ENCODE peak calls at places on chromosomes 7 and 10, in eight cellular contexts. X is HCT116, U is HL-60, G is breast epithelium, M is transverse colon, B is GM23338, V is sigmoid colon, P is stomach. L is an unnamed sample.
A peak's percentile ranks its signal among the peaks of the same experiment; 100 is the strongest.

GRCh38 chr10:97196213-97197029 is 10.7 kb upstream of the SLIT1 start:
- DNase-seq in X (peak; percentile 45), U (peak; percentile 62), G (peak; percentile 54), M (peak; percentile 57), B (peak; percentile 98), V (peak; percentile 69), P (peak; percentile 47), L (peak; percentile 31)

GRCh38 chr7:131329176-131329570 is 1.5 kb downstream of the MKLN1 start:
- DNase-seq in X (no peak), U (no peak), G (no peak), M (no peak), B (no peak), V (no peak), P (peak; percentile 40), L (no peak)

GRCh38 chr10:1064172-1064571 is 8.0 kb downstream of the WDR37 start:
- DNase-seq in X (no peak), U (no peak), G (no peak), M (no peak), B (no peak), V (no peak), P (no peak), L (no peak)

GRCh38 chr7:39825391-39825790 is 124.7 kb upstream of the CDK13 start:
- DNase-seq in X (no peak), U (no peak), G (no peak), M (no peak), B (no peak), V (no peak), P (no peak), L (no peak)

GRCh38 chr10:132515811-132516726 is 21.5 kb upstream of the INPP5A start:
- DNase-seq in X (no peak), U (no peak), G (no peak), M (peak; percentile 8), B (no peak), V (peak; percentile 67), P (peak; percentile 8), L (peak; percentile 40)

GRCh38 chr7:98399903-98400537 is 870 bp downstream of the BAIAP2L1 start:
- DNase-seq in X (peak; percentile 48), U (no peak), G (no peak), M (no peak), B (peak; percentile 73), V (no peak), P (no peak), L (no peak)

GRCh38 chr7:1078985-1079384 is 8.9 kb upstream of the GPER1 start:
- DNase-seq in X (no peak), U (no peak), G (no peak), M (no peak), B (no peak), V (no peak), P (no peak), L (peak; percentile 61)

GRCh38 chr10:100364735-100365391 is 17.8 kb downstream of the SCD start:
- DNase-seq in X (peak; percentile 95), U (no peak), G (peak; percentile 89), M (peak; percentile 90), B (peak; percentile 86), V (peak; percentile 90), P (peak; percentile 95), L (no peak)

GRCh38 chr10:76197293-76197692 is 765.9 kb downstream of the LRMDA start:
- DNase-seq in X (no peak), U (no peak), G (no peak), M (no peak), B (no peak), V (no peak), P (no peak), L (no peak)

GRCh38 chr10:114806572-114807391 is 14.8 kb upstream of the FHIP2A start:
- DNase-seq in X (no peak), U (no peak), G (no peak), M (no peak), B (no peak), V (no peak), P (no peak), L (no peak)

GRCh38 chr7:5291301-5291700 is 8.6 kb downstream of the SLC29A4 start:
- DNase-seq in X (no peak), U (no peak), G (no peak), M (no peak), B (no peak), V (no peak), P (no peak), L (no peak)

GRCh38 chr7:148856891-148857290 is 27.2 kb downstream of the EZH2 start:
- DNase-seq in X (no peak), U (no peak), G (no peak), M (no peak), B (no peak), V (no peak), P (no peak), L (no peak)

GRCh38 chr10:89086801-89087513 is 96.4 kb downstream of the FAS start:
- DNase-seq in X (no peak), U (peak; percentile 6), G (no peak), M (peak; percentile 35), B (peak; percentile 84), V (peak; percentile 90), P (peak; percentile 39), L (peak; percentile 2)

GRCh38 chr10:131946321-131946751 is 35.4 kb downstream of the BNIP3 start:
- DNase-seq in X (no peak), U (no peak), G (peak; percentile 46), M (no peak), B (no peak), V (peak; percentile 53), P (no peak), L (no peak)

GRCh38 chr10:44977287-44978212 is 1.1 kb downstream of the DEPP1 start:
- DNase-seq in X (no peak), U (no peak), G (no peak), M (peak; percentile 20), B (no peak), V (peak; percentile 69), P (no peak), L (peak; percentile 84)

GRCh38 chr7:1403844-1404404 is 55.3 kb downstream of the MICALL2 start:
- DNase-seq in X (no peak), U (peak; percentile 14), G (no peak), M (no peak), B (peak; percentile 73), V (no peak), P (no peak), L (peak; percentile 78)

GRCh38 chr10:70541738-70542564 is 60.6 kb downstream of the PRF1 start:
- DNase-seq in X (no peak), U (peak; percentile 57), G (no peak), M (no peak), B (no peak), V (no peak), P (no peak), L (no peak)

GRCh38 chr10:6070647-6071046 is 8.5 kb upstream of the IL2RA start:
- DNase-seq in X (no peak), U (no peak), G (no peak), M (no peak), B (no peak), V (no peak), P (no peak), L (no peak)

GRCh38 chr10:34721201-34721840 is 93.8 kb downstream of the PARD3 start:
- DNase-seq in X (no peak), U (no peak), G (no peak), M (no peak), B (no peak), V (no peak), P (no peak), L (no peak)

GRCh38 chr10:90945496-90946070 is 24.7 kb upstream of the ANKRD1 start:
- DNase-seq in X (no peak), U (no peak), G (no peak), M (no peak), B (no peak), V (no peak), P (no peak), L (no peak)

DNA sequence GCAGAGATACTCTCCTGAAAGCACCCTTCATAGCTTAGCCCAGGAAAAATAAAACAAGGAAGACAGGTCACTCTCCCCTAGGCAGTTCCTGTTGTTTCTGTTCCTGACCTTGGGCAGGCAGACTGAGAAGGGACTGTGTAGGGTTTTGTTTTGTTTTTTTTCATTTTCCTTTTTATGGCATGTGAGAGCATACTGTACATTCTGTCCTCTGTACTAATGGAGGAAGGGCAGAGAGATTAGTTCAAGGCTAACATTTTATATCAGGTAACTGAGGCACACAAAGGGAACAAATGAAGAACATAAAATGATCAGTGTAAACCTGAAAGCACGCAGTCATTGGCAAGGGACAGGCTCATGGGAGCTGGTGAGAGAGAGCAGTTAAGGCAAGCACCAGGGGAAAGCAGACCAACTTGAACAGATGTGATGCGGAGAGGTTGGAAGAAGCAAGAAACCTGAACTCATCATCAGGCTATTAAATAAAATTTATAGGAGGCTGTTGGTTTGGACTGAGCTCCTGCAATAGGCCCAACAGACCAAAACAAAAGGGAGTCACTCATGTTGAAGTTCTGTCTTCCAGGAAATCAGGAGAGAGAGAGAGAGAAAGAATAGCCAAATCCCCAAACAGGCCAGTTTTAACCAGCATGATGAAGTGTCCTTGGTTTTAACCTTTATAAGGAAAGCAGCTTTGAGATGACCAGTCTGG is 34.2 kb upstream of the PDCD4 start:
- DNase-seq in X (no peak), U (no peak), G (no peak), M (peak; percentile 34), B (no peak), V (peak; percentile 82), P (no peak), L (no peak)
- H3K4me3 ChIP-seq in X (no peak overlapping the region), U (no peak overlapping the region), G (no peak overlapping the region), M (no peak overlapping the region), B (no peak overlapping the region), V (no peak overlapping the region), P (no peak overlapping the region), L (no peak overlapping the region)

GRCh38 chr7:86600506-86601290 is 43.0 kb upstream of the GRM3 start:
- DNase-seq in X (no peak), U (no peak), G (no peak), M (no peak), B (peak; percentile 30), V (no peak), P (no peak), L (peak; percentile 1)

GRCh38 chr7:86598721-86599120 is 45.0 kb upstream of the GRM3 start:
- DNase-seq in X (no peak), U (no peak), G (no peak), M (no peak), B (peak; percentile 7), V (no peak), P (no peak), L (no peak)

GRCh38 chr7:86598311-86598710 is 45.4 kb upstream of the GRM3 start:
- DNase-seq in X (no peak), U (peak; percentile 3), G (no peak), M (no peak), B (peak; percentile 84), V (no peak), P (no peak), L (peak; percentile 13)
- TF ChIP-seq CTCF in X (peak; percentile 31), U (no peak), G (no peak), M (no peak), B (peak; percentile 72), V (no peak), P (no peak), L (no peak)

GRCh38 chr10:78042058-78042751 is 8.5 kb downstream of the RPS24 start:
- DNase-seq in X (no peak), U (no peak), G (no peak), M (no peak), B (no peak), V (no peak), P (no peak), L (no peak)
- TF ChIP-seq POLR2AphosphoS5 in X (peak; percentile 50), U (peak; percentile 11), G (no peak), M (no peak), B (peak; percentile 1), V (no peak), P (no peak), L (no peak)

DNA sequence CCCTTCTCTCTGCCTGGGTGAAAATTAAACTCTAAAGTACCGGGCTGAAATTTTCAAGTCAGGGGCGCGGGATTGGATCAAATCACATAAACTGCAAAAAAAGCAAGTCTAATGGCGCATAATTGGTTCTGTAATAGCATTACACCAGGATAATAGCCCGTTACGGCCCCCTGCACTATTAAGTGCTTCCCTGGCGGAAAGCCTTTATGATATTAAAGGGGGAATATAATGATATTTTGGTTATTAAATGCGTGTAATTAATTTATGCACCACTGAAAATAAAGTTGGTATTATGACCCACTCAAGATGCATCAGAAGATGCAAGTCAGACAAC is 744 bp upstream of the DRGX start:
- DNase-seq in X (no peak), U (no peak), G (no peak), M (no peak), B (no peak), V (no peak), P (no peak), L (no peak)
- H3K4me3 ChIP-seq in X (no peak overlapping the region), U (no peak overlapping the region), G (no peak overlapping the region), M (no peak overlapping the region), B (peak overlapping the region; percentile 73), V (no peak overlapping the region), P (no peak overlapping the region), L (no peak overlapping the region)

L was measured in upper lobe of left lung.